ENCODE peak calls at places on chromosome 7, in four cellular contexts. D is HAP-1, F is thoracic aorta, M is lower lobe of right lung. E is an unnamed sample.

GRCh38 chr7:113217314-113217713 is 99.0 kb upstream of the SMIM30 start:
- DNase-seq in D (no peak), F (no peak), M (no peak), E (no peak)

GRCh38 chr7:47496064-47496665 is 85.7 kb downstream of the TNS3 start:
- DNase-seq in D (no peak), F (no peak), M (no peak), E (no peak)

GRCh38 chr7:107564553-107565298 is 955 bp downstream of the DUS4L start:
- DNase-seq in D (no peak), F (no peak), M (no peak), E (no peak)

GRCh38 chr7:93097388-93097787 is 20.4 kb downstream of the SAMD9 start:
- DNase-seq in D (no peak), F (no peak), M (no peak), E (no peak)

GRCh38 chr7:143487566-143487965 is 9.9 kb downstream of the TAS2R41 start:
- DNase-seq in D (no peak), F (no peak), M (peak), E (no peak)

GRCh38 chr7:137439829-137440433 is 96.4 kb upstream of the PTN start:
- DNase-seq in D (no peak), F (no peak), M (no peak), E (no peak)

GRCh38 chr7:1913290-1914282 is 243.5 kb downstream of the ELFN1 start:
- DNase-seq in D (no peak), F (no peak), M (peak), E (no peak)

GRCh38 chr7:100358027-100358856 is at the start of gene PILRB:
- DNase-seq in D (no peak), F (no peak), M (peak), E (no peak)

GRCh38 chr7:28088032-28088431 is 92.6 kb downstream of the JAZF1 start:
- DNase-seq in D (no peak), F (no peak), M (no peak), E (no peak)

GRCh38 chr7:98691619-98692018 is 74.5 kb downstream of the NPTX2 start:
- DNase-seq in D (no peak), F (no peak), M (no peak), E (no peak)

GRCh38 chr7:1388936-1389335 is 70.3 kb downstream of the MICALL2 start:
- DNase-seq in D (no peak), F (no peak), M (no peak), E (no peak)

GRCh38 chr7:50146692-50147091 is 53.6 kb upstream of the ZPBP start:
- DNase-seq in D (no peak), F (no peak), M (no peak), E (no peak)

GRCh38 chr7:19665399-19666008 is 43.3 kb downstream of the POLR1F start:
- DNase-seq in D (no peak), F (no peak), M (no peak), E (no peak)

GRCh38 chr7:139860090-139860773 is 31.2 kb downstream of the TBXAS1 start:
- DNase-seq in D (no peak), F (no peak), M (peak), E (no peak)

GRCh38 chr7:25384820-25385560 is 156.7 kb upstream of the NPVF start:
- DNase-seq in D (no peak), F (no peak), M (no peak), E (no peak)

GRCh38 chr7:135349746-135350145 is 116.1 kb downstream of the STRA8 start:
- DNase-seq in D (no peak), F (no peak), M (no peak), E (no peak)

E was measured in GOT3.